ENCODE peak calls at places on chromosome 9, in seven cellular contexts. Y is vagina; D is hepatocyte; H is GM03348; T is HTR-8/SVneo; J is stimulated activated CD4-positive, alpha-beta T cell treated with anti-CD3 and anti-CD28 coated beads, Interleukin-12 subunit alpha, Interleukin-12 subunit beta, amount 100 ng/mL, for 48 hours; N is SW 1271. G is an unnamed sample.

GRCh38 chr9:134190232-134191121 is 26.1 kb upstream of the RNU6ATAC start:
- DNase-seq in T (no peak), Y (no peak), H (no peak), J (no peak), N (no peak), D (no peak), G (no peak)

GRCh38 chr9:92414566-92414965 is 9.7 kb downstream of the OMD start:
- DNase-seq in D (no peak), T (no peak), Y (no peak), H (no peak), N (no peak), J (no peak), G (no peak)

GRCh38 chr9:134055981-134056461 is 11.8 kb downstream of the BRD3 start:
- DNase-seq in T (peak), D (peak), J (no peak), Y (no peak), N (no peak), H (peak), G (peak)

GRCh38 chr9:134591573-134591981 is 50.0 kb upstream of the COL5A1 start:
- DNase-seq in T (no peak), Y (no peak), J (no peak), N (no peak), D (no peak), H (peak), G (no peak)

GRCh38 chr9:36213989-36214388 is 23.3 kb downstream of the CLTA start:
- DNase-seq in Y (no peak), H (no peak), J (no peak), D (no peak), N (no peak), T (no peak), G (no peak)

GRCh38 chr9:125561497-125562148 is 145.4 kb downstream of the MAPKAP1 start:
- DNase-seq in D (no peak), N (no peak), H (no peak), J (no peak), T (no peak), Y (no peak), G (no peak)

GRCh38 chr9:78121488-78121887 is 89.9 kb upstream of the GNAQ start:
- DNase-seq in N (no peak), H (peak), Y (no peak), T (peak), J (peak), D (peak), G (no peak)

GRCh38 chr9:134189167-134189474 is 24.8 kb upstream of the RNU6ATAC start:
- DNase-seq in D (no peak), H (no peak), Y (no peak), T (no peak), N (no peak), J (no peak), G (no peak)

GRCh38 chr9:133348763-133349573 is 950 bp downstream of the RPL7A start:
- DNase-seq in Y (no peak), T (no peak), N (no peak), J (no peak), H (no peak), D (no peak), G (no peak)

GRCh38 chr9:121275781-121276658 is 8.1 kb downstream of the GSN start:
- DNase-seq in D (no peak), H (no peak), Y (no peak), T (no peak), J (no peak), N (no peak), G (no peak)

GRCh38 chr9:37121881-37122280 is 1.5 kb downstream of the ZCCHC7 start:
- DNase-seq in Y (no peak), J (no peak), H (peak), D (no peak), T (no peak), N (no peak), G (no peak)

GRCh38 chr9:33446507-33447403 is 638 bp downstream of the AQP3 start:
- DNase-seq in J (peak), Y (no peak), N (no peak), H (peak), T (peak), D (peak), G (no peak)

GRCh38 chr9:120610975-120611689 is 31.2 kb upstream of the CDK5RAP2 start:
- DNase-seq in H (no peak), Y (no peak), T (no peak), N (no peak), D (no peak), J (no peak), G (no peak)

GRCh38 chr9:88736136-88736637 is 201.2 kb downstream of the NXNL2 start:
- DNase-seq in D (no peak), T (no peak), H (no peak), Y (no peak), J (no peak), N (no peak), G (no peak)

GRCh38 chr9:96856363-96857286 is 2.3 kb upstream of the ZNF782 start:
- DNase-seq in N (no peak), D (peak), Y (no peak), J (peak), T (peak), H (peak), G (no peak)

GRCh38 chr9:36208521-36209253 is 18.0 kb downstream of the CLTA start:
- DNase-seq in H (peak), N (no peak), J (no peak), D (no peak), Y (no peak), T (no peak), G (no peak)

GRCh38 chr9:93267091-93267541 is 83.2 kb downstream of the WNK2 start:
- DNase-seq in Y (peak), H (peak), N (no peak), T (no peak), D (peak), J (no peak), G (no peak)

GRCh38 chr9:110276827-110277226 is 20.5 kb upstream of the TXN start:
- DNase-seq in T (no peak), Y (no peak), H (no peak), D (no peak), N (no peak), J (no peak), G (no peak)

GRCh38 chr9:115306860-115307259 is 188.9 kb upstream of the TNC start:
- DNase-seq in J (no peak), H (no peak), N (no peak), D (no peak), T (no peak), Y (no peak), G (no peak)

GRCh38 chr9:83472221-83472665 is 66.0 kb downstream of the FRMD3 start:
- DNase-seq in Y (no peak), N (peak), H (peak), T (no peak), D (peak), J (no peak), G (peak)

GRCh38 chr9:134442486-134443168 is 116.4 kb downstream of the RXRA start:
- DNase-seq in D (no peak), H (peak), Y (no peak), T (no peak), J (no peak), N (no peak), G (peak)

GRCh38 chr9:2178034-2178734 is 163.0 kb downstream of the SMARCA2 start:
- DNase-seq in D (no peak), J (no peak), Y (no peak), N (no peak), H (no peak), T (no peak), G (no peak)

G was measured in T1000.